ENCODE peak calls at places on chromosomes 16 and 17, in four cellular contexts. P is lower leg skin, G is fibroblast of pulmonary artery, Y is sigmoid colon. V is an unnamed sample.

GRCh38 chr17:66508896-66509843 is 206.8 kb downstream of the PRKCA start:
- DNase-seq in P (no peak), Y (peak), G (peak), V (no peak)

GRCh38 chr16:84502581-84502980 is 1.9 kb downstream of the MEAK7 start:
- DNase-seq in Y (peak), P (no peak), G (no peak), V (no peak)

GRCh38 chr17:40309031-40309937 is at the start of gene RARA:
- DNase-seq in G (peak), Y (peak), P (no peak), V (no peak)

GRCh38 chr17:50955667-50956120 is 89.5 kb upstream of the TOB1 start:
- DNase-seq in Y (no peak), G (no peak), P (no peak), V (no peak)

GRCh38 chr17:83196088-83196765 is 116.8 kb downstream of the METRNL start:
- DNase-seq in G (peak), P (peak), Y (peak), V (peak)

GRCh38 chr16:69848635-69849545 is 86.8 kb downstream of the WWP2 start:
- DNase-seq in Y (peak), P (peak), G (peak), V (peak)

GRCh38 chr16:88992351-88993005 is 15.5 kb upstream of the CBFA2T3 start:
- DNase-seq in G (no peak), P (no peak), Y (no peak), V (no peak)

GRCh38 chr16:82044585-82044911 is 9.5 kb downstream of the HSD17B2 start:
- DNase-seq in G (no peak), Y (no peak), P (no peak), V (no peak)

GRCh38 chr17:32907583-32907982 is 20.4 kb upstream of the TMEM98 start:
- DNase-seq in G (peak), P (no peak), Y (no peak), V (no peak)

GRCh38 chr16:380837-381787 is 666 bp downstream of the PGAP6 start:
- DNase-seq in P (no peak), G (no peak), Y (no peak), V (no peak)

GRCh38 chr17:51435171-51435552 is 174.8 kb downstream of the UTP18 start:
- DNase-seq in G (no peak), Y (no peak), P (no peak), V (no peak)

GRCh38 chr17:77400445-77400870 is 259.7 kb downstream of the SEC14L1 start:
- DNase-seq in P (no peak), Y (no peak), G (no peak), V (no peak)

GRCh38 chr17:12627177-12627629 is 38.5 kb upstream of the MYOCD start:
- DNase-seq in P (no peak), G (peak), Y (peak), V (peak)

GRCh38 chr17:32277284-32277683 is 11.7 kb downstream of the RHBDL3 start:
- DNase-seq in G (peak), P (no peak), Y (no peak), V (no peak)

GRCh38 chr17:27793168-27793905 is 7.0 kb downstream of the NOS2 start:
- DNase-seq in G (no peak), P (no peak), Y (no peak), V (no peak)

DNA sequence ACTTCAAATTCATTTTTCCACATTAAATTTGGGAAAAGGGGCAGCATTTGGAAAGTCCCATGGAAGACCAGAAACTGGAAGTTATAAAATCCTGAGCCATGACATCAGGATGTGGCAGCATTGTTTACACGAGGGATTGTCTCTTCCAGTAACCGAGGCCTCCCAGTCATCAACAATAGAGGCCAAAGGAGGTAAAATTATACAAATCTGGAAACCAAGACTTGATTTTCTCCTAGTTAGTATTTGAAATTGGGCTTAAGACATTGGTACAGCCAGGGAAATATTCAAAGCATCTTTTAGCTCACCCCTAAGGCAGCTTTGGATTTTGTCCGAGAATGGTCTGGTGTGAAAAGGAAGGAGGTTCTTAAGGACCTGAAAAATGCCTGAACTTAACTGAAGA is 251.6 kb upstream of the FOXF1 start:
- DNase-seq in Y (no peak), P (no peak), G (no peak), V (no peak)
- TF ChIP-seq CTCF in Y (no peak), P (no peak), G (no peak), V (no peak)

GRCh38 chr16:21614896-21615295 is 15.5 kb downstream of the METTL9 start:
- DNase-seq in G (no peak), Y (no peak), P (no peak), V (no peak)
- TF ChIP-seq CTCF in G (no peak), Y (no peak), P (no peak), V (no peak)

GRCh38 chr16:75113046-75113491 is 3.5 kb downstream of the LDHD start:
- DNase-seq in Y (no peak), G (no peak), P (no peak), V (no peak)

GRCh38 chr16:75110637-75111513 is 5.7 kb downstream of the LDHD start:
- DNase-seq in P (peak), Y (peak), G (peak), V (peak)

GRCh38 chr16:75113541-75114121 is 2.9 kb downstream of the LDHD start:
- DNase-seq in P (no peak), G (no peak), Y (no peak), V (no peak)

GRCh38 chr16:75111514-75112280 is 4.9 kb downstream of the LDHD start:
- DNase-seq in G (peak), P (no peak), Y (no peak), V (no peak)

DNA sequence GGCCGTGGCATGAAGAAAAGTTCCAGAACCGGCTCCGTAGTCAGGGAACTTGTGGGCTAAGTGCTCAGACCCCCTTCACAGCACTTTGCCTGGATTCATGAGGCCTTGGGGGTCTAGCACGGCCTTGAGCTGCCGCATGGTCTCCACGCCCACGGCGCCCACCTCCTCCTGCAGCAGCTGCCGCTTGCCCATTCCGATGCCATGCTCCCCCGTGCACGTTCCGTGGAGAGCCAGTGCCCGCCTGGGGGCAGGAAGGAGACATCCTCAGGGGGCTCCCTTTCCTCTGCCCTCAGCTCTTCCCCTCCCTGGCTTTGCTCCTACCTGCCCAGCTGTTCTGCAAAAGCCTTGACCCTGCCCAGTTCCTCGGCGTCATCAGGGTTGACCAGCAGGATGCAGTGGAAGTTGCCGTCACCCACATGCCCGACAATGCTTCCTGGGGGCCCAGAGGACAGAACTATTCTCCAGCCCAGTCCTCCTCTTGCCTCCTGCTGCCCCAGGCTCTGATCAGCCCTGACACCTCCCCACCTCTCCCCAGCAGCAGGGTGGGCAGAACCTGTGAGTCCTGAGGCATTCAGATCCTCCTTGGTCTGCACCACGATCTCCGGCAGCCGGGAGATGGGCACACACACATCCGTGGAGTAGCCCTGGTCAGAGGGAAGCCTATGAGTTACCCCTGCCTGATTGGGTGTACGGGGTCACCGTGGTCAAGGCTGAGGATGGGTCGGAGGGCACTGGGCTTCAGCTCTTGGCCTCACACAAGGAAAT is 4.1 kb downstream of the LDHD start:
- DNase-seq in Y (no peak), P (no peak), G (no peak), V (no peak)
- TF ChIP-seq CTCF in Y (no peak), P (no peak), G (no peak), V (no peak)

GRCh38 chr17:61461586-61461966 is 9.4 kb downstream of the TBX4 start:
- DNase-seq in G (no peak), P (no peak), Y (peak), V (no peak)

GRCh38 chr17:61462734-61463067 is 10.5 kb downstream of the TBX4 start:
- DNase-seq in Y (peak), G (no peak), P (no peak), V (no peak)

GRCh38 chr17:61461967-61462733 is 9.9 kb downstream of the TBX4 start:
- DNase-seq in Y (peak), P (no peak), G (peak), V (no peak)

GRCh38 chr17:61464121-61464905 is 12.1 kb downstream of the TBX4 start:
- DNase-seq in Y (peak), G (no peak), P (no peak), V (no peak)

DNA sequence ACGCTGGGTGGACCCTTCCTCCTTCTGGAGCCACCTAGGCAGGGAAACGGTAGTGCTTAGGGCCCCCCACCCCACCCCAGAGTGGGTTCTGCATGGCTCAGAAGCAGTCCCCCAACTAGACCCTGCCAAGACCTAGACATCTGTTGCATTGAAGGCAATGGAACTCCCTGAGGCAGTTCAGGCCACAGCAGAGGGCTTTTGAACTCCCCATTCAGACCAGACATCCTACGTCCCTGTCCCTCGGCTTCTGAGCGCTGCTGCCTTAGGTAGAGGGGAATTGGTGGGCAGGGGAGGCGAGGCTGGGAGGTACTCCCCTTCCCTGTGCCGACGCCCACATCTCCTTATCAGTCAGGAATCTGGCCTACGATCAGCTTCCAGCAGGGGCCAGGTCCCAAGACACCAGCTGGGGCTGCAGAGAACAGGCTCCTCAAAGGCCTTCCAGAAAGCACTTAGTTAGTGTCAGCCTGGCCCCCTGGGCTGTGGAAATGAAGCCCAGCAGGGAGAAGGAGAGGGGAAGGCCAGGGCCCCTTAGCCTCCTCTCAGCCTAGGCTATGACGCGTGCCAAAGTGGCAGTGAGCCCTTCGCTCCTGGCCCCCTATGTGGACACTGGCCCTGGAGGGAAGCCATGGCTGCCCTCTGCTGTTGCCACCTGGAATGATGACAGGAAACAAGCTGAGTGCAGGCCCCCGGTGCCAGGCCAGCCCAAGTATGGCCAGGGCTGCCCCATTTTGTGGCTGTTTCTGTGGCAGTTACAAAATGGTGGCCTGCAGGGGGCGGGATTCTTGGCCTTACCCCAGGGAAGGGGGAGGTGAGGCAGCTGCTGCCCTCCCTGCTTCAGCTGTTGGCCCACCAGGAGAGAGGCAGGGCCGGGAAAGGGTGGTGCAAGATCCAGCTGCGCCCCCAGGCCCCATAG is 11.1 kb downstream of the TBX4 start:
- DNase-seq in P (no peak), Y (peak), G (no peak), V (no peak)
- TF ChIP-seq CTCF in P (no peak), Y (no peak), G (peak), V (no peak)

DNA sequence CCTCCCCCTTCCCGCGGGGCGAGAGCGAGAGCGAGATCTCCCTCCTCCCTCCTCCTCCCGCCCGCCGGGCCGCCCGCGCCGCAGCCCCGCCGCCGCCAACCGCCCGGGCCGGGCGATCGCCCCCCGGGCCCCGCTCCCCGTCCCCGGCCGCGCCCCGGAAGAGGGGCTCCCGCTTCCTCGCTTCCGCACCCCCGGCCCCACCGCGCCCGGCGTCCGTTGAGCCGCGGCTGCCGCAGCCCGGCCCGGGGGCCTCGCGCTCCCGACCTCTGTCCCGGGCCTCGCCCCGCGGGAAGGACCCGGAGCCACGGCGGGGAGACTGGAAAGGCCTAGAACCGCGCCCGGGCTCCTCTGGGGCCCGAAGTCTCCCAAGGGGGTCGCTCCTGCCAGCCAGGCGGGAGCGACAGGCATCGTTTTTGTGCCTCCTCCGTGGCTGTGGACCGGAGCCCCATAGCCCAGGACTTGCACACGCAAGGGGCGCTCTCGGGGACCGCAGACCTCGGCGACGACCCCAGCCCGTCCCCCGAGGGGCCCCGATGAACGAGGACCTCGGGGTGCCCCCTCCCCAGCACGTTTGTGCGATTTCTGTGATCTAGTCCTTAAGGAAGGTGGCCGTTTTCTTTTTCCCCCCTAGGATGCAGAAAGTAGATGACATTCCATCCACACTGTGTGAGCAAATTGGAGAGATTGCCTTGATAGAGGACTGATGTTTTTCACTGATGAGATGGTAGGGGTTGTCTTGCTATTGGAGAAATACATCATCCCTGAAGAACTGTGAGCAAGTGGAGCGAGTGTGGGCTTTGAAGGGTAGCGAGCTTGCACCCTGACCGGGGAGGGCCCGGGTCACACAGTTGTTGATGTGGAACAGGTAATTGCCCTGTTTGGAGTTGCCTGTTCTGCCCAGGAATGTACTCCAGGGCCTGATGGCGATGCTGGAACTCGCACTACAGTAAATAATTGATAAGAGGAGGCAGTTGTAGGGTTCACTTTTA is 610 bp downstream of the BANP start:
- DNase-seq in G (no peak), Y (no peak), P (no peak), V (no peak)
- TF ChIP-seq CTCF in G (no peak), Y (no peak), P (no peak), V (no peak)